ENCODE peak calls at places on chromosomes 3 and 15, in nine cellular contexts. One of them, this sample, is unnamed.

GRCh38 chr15:56017511-56017910 is 24.1 kb upstream of the NEDD4 start:
- ATAC-seq in IMR-90: no peak
- ATAC-seq in gastrocnemius medialis: no peak
- ATAC-seq in RWPE2: no peak
- ATAC-seq in heart left ventricle: no peak
- ATAC-seq in lower lobe of right lung: no peak
- ATAC-seq in Panc1: no peak
- ATAC-seq in HepG2: no peak
- ATAC-seq in upper lobe of right lung: no peak
- ATAC-seq in this sample: no peak

GRCh38 chr15:84817461-84818081 is 415 bp downstream of the ALPK3 start:
- ATAC-seq in IMR-90: peak; percentile 9
- ATAC-seq in gastrocnemius medialis: peak; percentile 11
- ATAC-seq in RWPE2: no peak
- ATAC-seq in heart left ventricle: peak; percentile 38
- ATAC-seq in lower lobe of right lung: peak; percentile 61
- ATAC-seq in Panc1: peak; percentile 56
- ATAC-seq in HepG2: peak; percentile 12
- ATAC-seq in upper lobe of right lung: peak; percentile 60
- ATAC-seq in this sample: peak; percentile 39

GRCh38 chr3:81846988-81847387 is 85.5 kb upstream of the GBE1 start:
- ATAC-seq in IMR-90: no peak
- ATAC-seq in gastrocnemius medialis: no peak
- ATAC-seq in RWPE2: no peak
- ATAC-seq in heart left ventricle: no peak
- ATAC-seq in lower lobe of right lung: no peak
- ATAC-seq in Panc1: no peak
- ATAC-seq in HepG2: peak; percentile 73
- ATAC-seq in upper lobe of right lung: no peak
- ATAC-seq in this sample: no peak

GRCh38 chr3:128317698-128318231 is 148.9 kb downstream of the DNAJB8 start:
- ATAC-seq in IMR-90: no peak
- ATAC-seq in gastrocnemius medialis: peak; percentile 57
- ATAC-seq in RWPE2: no peak
- ATAC-seq in heart left ventricle: peak; percentile 54
- ATAC-seq in lower lobe of right lung: no peak
- ATAC-seq in Panc1: no peak
- ATAC-seq in HepG2: no peak
- ATAC-seq in upper lobe of right lung: no peak
- ATAC-seq in this sample: no peak

GRCh38 chr3:130843441-130843840 is 50.4 kb upstream of the ATP2C1 start:
- ATAC-seq in IMR-90: no peak
- ATAC-seq in gastrocnemius medialis: peak; percentile 93
- ATAC-seq in RWPE2: no peak
- ATAC-seq in heart left ventricle: peak; percentile 92
- ATAC-seq in lower lobe of right lung: no peak
- ATAC-seq in Panc1: no peak
- ATAC-seq in HepG2: no peak
- ATAC-seq in upper lobe of right lung: no peak
- ATAC-seq in this sample: no peak

GRCh38 chr15:101206173-101206572 is 45.7 kb downstream of the CHSY1 start:
- ATAC-seq in IMR-90: peak; percentile 33
- ATAC-seq in gastrocnemius medialis: no peak
- ATAC-seq in RWPE2: no peak
- ATAC-seq in heart left ventricle: no peak
- ATAC-seq in lower lobe of right lung: no peak
- ATAC-seq in Panc1: no peak
- ATAC-seq in HepG2: no peak
- ATAC-seq in upper lobe of right lung: no peak
- ATAC-seq in this sample: no peak

GRCh38 chr15:97692317-97693015 is 268.0 kb upstream of the ARRDC4 start:
- ATAC-seq in IMR-90: no peak
- ATAC-seq in gastrocnemius medialis: peak; percentile 90
- ATAC-seq in RWPE2: peak; percentile 2
- ATAC-seq in heart left ventricle: peak; percentile 99
- ATAC-seq in lower lobe of right lung: no peak
- ATAC-seq in Panc1: no peak
- ATAC-seq in HepG2: no peak
- ATAC-seq in upper lobe of right lung: no peak
- ATAC-seq in this sample: no peak

GRCh38 chr3:129015388-129016105 is 14.4 kb downstream of the EFCC1 start:
- ATAC-seq in IMR-90: no peak
- ATAC-seq in gastrocnemius medialis: peak; percentile 63
- ATAC-seq in RWPE2: no peak
- ATAC-seq in heart left ventricle: peak; percentile 83
- ATAC-seq in lower lobe of right lung: peak; percentile 28
- ATAC-seq in Panc1: no peak
- ATAC-seq in HepG2: peak; percentile 13
- ATAC-seq in upper lobe of right lung: peak; percentile 57
- ATAC-seq in this sample: peak; percentile 66

GRCh38 chr3:134105876-134106556 is 76.3 kb upstream of the SLCO2A1 start:
- ATAC-seq in IMR-90: no peak
- ATAC-seq in gastrocnemius medialis: no peak
- ATAC-seq in RWPE2: no peak
- ATAC-seq in heart left ventricle: no peak
- ATAC-seq in lower lobe of right lung: no peak
- ATAC-seq in Panc1: no peak
- ATAC-seq in HepG2: peak; percentile 71
- ATAC-seq in upper lobe of right lung: no peak
- ATAC-seq in this sample: no peak

GRCh38 chr3:14317057-14317553 is 85.3 kb upstream of the SLC6A6 start:
- ATAC-seq in IMR-90: no peak
- ATAC-seq in gastrocnemius medialis: no peak
- ATAC-seq in RWPE2: no peak
- ATAC-seq in heart left ventricle: no peak
- ATAC-seq in lower lobe of right lung: no peak
- ATAC-seq in Panc1: peak; percentile 57
- ATAC-seq in HepG2: no peak
- ATAC-seq in upper lobe of right lung: no peak
- ATAC-seq in this sample: no peak

GRCh38 chr3:71005797-71006321 is 577.7 kb downstream of the FOXP1 start:
- ATAC-seq in IMR-90: no peak
- ATAC-seq in gastrocnemius medialis: no peak
- ATAC-seq in RWPE2: no peak
- ATAC-seq in heart left ventricle: peak; percentile 36
- ATAC-seq in lower lobe of right lung: no peak
- ATAC-seq in Panc1: no peak
- ATAC-seq in HepG2: no peak
- ATAC-seq in upper lobe of right lung: no peak
- ATAC-seq in this sample: peak; percentile 27

GRCh38 chr3:197434841-197435240 is 120.9 kb downstream of the BDH1 start:
- ATAC-seq in IMR-90: no peak
- ATAC-seq in gastrocnemius medialis: no peak
- ATAC-seq in RWPE2: no peak
- ATAC-seq in heart left ventricle: no peak
- ATAC-seq in lower lobe of right lung: no peak
- ATAC-seq in Panc1: no peak
- ATAC-seq in HepG2: no peak
- ATAC-seq in upper lobe of right lung: no peak
- ATAC-seq in this sample: no peak

GRCh38 chr3:169241928-169242751 is 421.4 kb downstream of the MECOM start:
- ATAC-seq in IMR-90: peak; percentile 85
- ATAC-seq in gastrocnemius medialis: peak; percentile 44
- ATAC-seq in RWPE2: peak; percentile 78
- ATAC-seq in heart left ventricle: peak; percentile 76
- ATAC-seq in lower lobe of right lung: peak; percentile 64
- ATAC-seq in Panc1: peak; percentile 80
- ATAC-seq in HepG2: peak; percentile 55
- ATAC-seq in upper lobe of right lung: peak; percentile 82
- ATAC-seq in this sample: peak; percentile 31
- H3K4me3 ChIP-seq in IMR-90: peak overlapping the region; percentile 67
- H3K4me3 ChIP-seq in gastrocnemius medialis: peak overlapping the region; percentile 23
- H3K4me3 ChIP-seq in RWPE2: peak overlapping the region; percentile 12
- H3K4me3 ChIP-seq in heart left ventricle: peak overlapping the region; percentile 21
- H3K4me3 ChIP-seq in lower lobe of right lung: peak overlapping the region; percentile 47
- H3K4me3 ChIP-seq in Panc1: peak overlapping the region; percentile 14
- H3K4me3 ChIP-seq in HepG2: no peak overlapping the region
- H3K4me3 ChIP-seq in upper lobe of right lung: peak overlapping the region; percentile 42
- H3K4me3 ChIP-seq in this sample: peak overlapping the region; percentile 43

GRCh38 chr15:57384816-57385215 is 8.5 kb downstream of the CGNL1 start:
- ATAC-seq in IMR-90: peak; percentile 91
- ATAC-seq in gastrocnemius medialis: no peak
- ATAC-seq in RWPE2: peak; percentile 38
- ATAC-seq in heart left ventricle: no peak
- ATAC-seq in lower lobe of right lung: no peak
- ATAC-seq in Panc1: no peak
- ATAC-seq in HepG2: no peak
- ATAC-seq in upper lobe of right lung: no peak
- ATAC-seq in this sample: no peak
- H3K4me1 ChIP-seq in IMR-90: peaks cover 3% of the 10 kb centered on the region
- H3K4me1 ChIP-seq in gastrocnemius medialis: no peaks in the 10 kb centered on the region
- H3K4me1 ChIP-seq in RWPE2: no peaks in the 10 kb centered on the region
- H3K4me1 ChIP-seq in heart left ventricle: peaks cover 64% of the 10 kb centered on the region
- H3K4me1 ChIP-seq in lower lobe of right lung: peaks cover 66% of the 10 kb centered on the region
- H3K4me1 ChIP-seq in Panc1: no peaks in the 10 kb centered on the region
- H3K4me1 ChIP-seq in HepG2: peaks cover 64% of the 10 kb centered on the region
- H3K4me1 ChIP-seq in upper lobe of right lung: peaks cover 6% of the 10 kb centered on the region
- H3K4me1 ChIP-seq in this sample: peaks cover 4% of the 10 kb centered on the region

DNA sequence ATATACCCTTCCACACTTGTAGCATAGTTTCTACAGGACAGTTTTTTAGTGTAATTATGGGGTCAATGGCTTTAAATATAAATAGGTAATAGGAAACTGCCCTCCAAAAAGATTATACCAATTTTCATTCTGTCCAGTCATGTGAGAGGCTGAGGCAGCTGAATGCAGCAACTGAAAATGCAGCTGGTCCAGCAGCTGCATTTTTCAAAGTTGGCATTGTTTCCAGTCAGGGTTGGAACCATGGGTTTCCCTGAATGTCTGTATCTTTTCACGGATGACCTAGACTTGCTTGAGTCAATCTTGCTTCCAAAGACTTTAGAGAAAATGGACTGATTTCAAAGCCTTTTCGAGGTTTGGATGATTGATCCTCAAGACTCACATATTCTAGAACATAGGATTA is 9.9 kb upstream of the KNL1 start:
- ATAC-seq in IMR-90: no peak
- ATAC-seq in gastrocnemius medialis: no peak
- ATAC-seq in RWPE2: no peak
- ATAC-seq in heart left ventricle: no peak
- ATAC-seq in lower lobe of right lung: no peak
- ATAC-seq in Panc1: no peak
- ATAC-seq in HepG2: no peak
- ATAC-seq in upper lobe of right lung: no peak
- ATAC-seq in this sample: no peak
- H3K4me3 ChIP-seq in IMR-90: no peak overlapping the region
- H3K4me3 ChIP-seq in gastrocnemius medialis: no peak overlapping the region
- H3K4me3 ChIP-seq in RWPE2: no peak overlapping the region
- H3K4me3 ChIP-seq in heart left ventricle: no peak overlapping the region
- H3K4me3 ChIP-seq in lower lobe of right lung: no peak overlapping the region
- H3K4me3 ChIP-seq in Panc1: peak overlapping the region; percentile 52
- H3K4me3 ChIP-seq in HepG2: peak overlapping the region; percentile 70
- H3K4me3 ChIP-seq in upper lobe of right lung: no peak overlapping the region
- H3K4me3 ChIP-seq in this sample: no peak overlapping the region

GRCh38 chr3:75138345-75138744 is 523.9 kb upstream of the CNTN3 start:
- ATAC-seq in IMR-90: no peak
- ATAC-seq in gastrocnemius medialis: no peak
- ATAC-seq in RWPE2: no peak
- ATAC-seq in heart left ventricle: no peak
- ATAC-seq in lower lobe of right lung: no peak
- ATAC-seq in Panc1: no peak
- ATAC-seq in HepG2: no peak
- ATAC-seq in upper lobe of right lung: no peak
- ATAC-seq in this sample: no peak
- H3K4me1 ChIP-seq in IMR-90: no peaks in the 10 kb centered on the region
- H3K4me1 ChIP-seq in gastrocnemius medialis: no peaks in the 10 kb centered on the region
- H3K4me1 ChIP-seq in RWPE2: no peaks in the 10 kb centered on the region
- H3K4me1 ChIP-seq in heart left ventricle: no peaks in the 10 kb centered on the region
- H3K4me1 ChIP-seq in lower lobe of right lung: no peaks in the 10 kb centered on the region
- H3K4me1 ChIP-seq in Panc1: no peaks in the 10 kb centered on the region
- H3K4me1 ChIP-seq in HepG2: no peaks in the 10 kb centered on the region
- H3K4me1 ChIP-seq in upper lobe of right lung: no peaks in the 10 kb centered on the region
- H3K4me1 ChIP-seq in this sample: no peaks in the 10 kb centered on the region

GRCh38 chr15:76335851-76336253 is 721 bp upstream of the ISL2 start:
- ATAC-seq in IMR-90: peak; percentile 19
- ATAC-seq in gastrocnemius medialis: no peak
- ATAC-seq in RWPE2: peak; percentile 5
- ATAC-seq in heart left ventricle: no peak
- ATAC-seq in lower lobe of right lung: no peak
- ATAC-seq in Panc1: no peak
- ATAC-seq in HepG2: no peak
- ATAC-seq in upper lobe of right lung: no peak
- ATAC-seq in this sample: peak; percentile 10

GRCh38 chr15:76333720-76334437 is 2.7 kb upstream of the ISL2 start:
- ATAC-seq in IMR-90: no peak
- ATAC-seq in gastrocnemius medialis: no peak
- ATAC-seq in RWPE2: no peak
- ATAC-seq in heart left ventricle: no peak
- ATAC-seq in lower lobe of right lung: no peak
- ATAC-seq in Panc1: peak; percentile 60
- ATAC-seq in HepG2: peak; percentile 64
- ATAC-seq in upper lobe of right lung: peak; percentile 3
- ATAC-seq in this sample: no peak

GRCh38 chr15:76336254-76337046 is at the start of gene ISL2:
- ATAC-seq in IMR-90: peak; percentile 94
- ATAC-seq in gastrocnemius medialis: no peak
- ATAC-seq in RWPE2: peak; percentile 89
- ATAC-seq in heart left ventricle: peak; percentile 27
- ATAC-seq in lower lobe of right lung: peak; percentile 43
- ATAC-seq in Panc1: no peak
- ATAC-seq in HepG2: peak; percentile 73
- ATAC-seq in upper lobe of right lung: peak; percentile 63
- ATAC-seq in this sample: peak; percentile 96

GRCh38 chr15:76334438-76335004 is 2.1 kb upstream of the ISL2 start:
- ATAC-seq in IMR-90: no peak
- ATAC-seq in gastrocnemius medialis: no peak
- ATAC-seq in RWPE2: no peak
- ATAC-seq in heart left ventricle: no peak
- ATAC-seq in lower lobe of right lung: no peak
- ATAC-seq in Panc1: no peak
- ATAC-seq in HepG2: no peak
- ATAC-seq in upper lobe of right lung: no peak
- ATAC-seq in this sample: no peak

GRCh38 chr15:76335129-76335850 is 1.3 kb upstream of the ISL2 start:
- ATAC-seq in IMR-90: no peak
- ATAC-seq in gastrocnemius medialis: no peak
- ATAC-seq in RWPE2: no peak
- ATAC-seq in heart left ventricle: no peak
- ATAC-seq in lower lobe of right lung: no peak
- ATAC-seq in Panc1: no peak
- ATAC-seq in HepG2: no peak
- ATAC-seq in upper lobe of right lung: no peak
- ATAC-seq in this sample: no peak
- H3K4me3 ChIP-seq in IMR-90: peak overlapping the region; percentile 49
- H3K4me3 ChIP-seq in gastrocnemius medialis: peak overlapping the region; percentile 45
- H3K4me3 ChIP-seq in RWPE2: peak overlapping the region; percentile 44
- H3K4me3 ChIP-seq in heart left ventricle: no peak overlapping the region
- H3K4me3 ChIP-seq in lower lobe of right lung: peak overlapping the region; percentile 40
- H3K4me3 ChIP-seq in Panc1: peak overlapping the region; percentile 20
- H3K4me3 ChIP-seq in HepG2: peak overlapping the region; percentile 77
- H3K4me3 ChIP-seq in upper lobe of right lung: no peak overlapping the region
- H3K4me3 ChIP-seq in this sample: peak overlapping the region; percentile 58

GRCh38 chr3:56775931-56776461 is 25.8 kb downstream of the ARHGEF3 start:
- ATAC-seq in IMR-90: peak; percentile 72
- ATAC-seq in gastrocnemius medialis: no peak
- ATAC-seq in RWPE2: no peak
- ATAC-seq in heart left ventricle: peak; percentile 52
- ATAC-seq in lower lobe of right lung: peak; percentile 63
- ATAC-seq in Panc1: no peak
- ATAC-seq in HepG2: no peak
- ATAC-seq in upper lobe of right lung: peak; percentile 76
- ATAC-seq in this sample: peak; percentile 31
- H3K4me1 ChIP-seq in IMR-90: peaks cover 4% of the 10 kb centered on the region
- H3K4me1 ChIP-seq in gastrocnemius medialis: peaks cover 27% of the 10 kb centered on the region
- H3K4me1 ChIP-seq in RWPE2: no peaks in the 10 kb centered on the region
- H3K4me1 ChIP-seq in heart left ventricle: peaks cover 21% of the 10 kb centered on the region
- H3K4me1 ChIP-seq in lower lobe of right lung: peaks cover 56% of the 10 kb centered on the region
- H3K4me1 ChIP-seq in Panc1: peaks cover 4% of the 10 kb centered on the region
- H3K4me1 ChIP-seq in HepG2: peaks cover 17% of the 10 kb centered on the region
- H3K4me1 ChIP-seq in upper lobe of right lung: peaks cover 56% of the 10 kb centered on the region
- H3K4me1 ChIP-seq in this sample: peaks cover 21% of the 10 kb centered on the region

This sample was measured in gastroesophageal sphincter.